ENCODE peak calls at places on chromosomes 13 and 19, in eight cellular contexts. H, S, F, A, Q, K, B and J are unnamed samples.

GRCh38 chr19:46953955-46954501 is 65.6 kb upstream of the NPAS1 start:
- DNase-seq in H (no peak), S (no peak), F (no peak), A (no peak), Q (no peak), K (no peak), B (no peak), J (no peak)

GRCh38 chr19:9903341-9903740 is 33.0 kb downstream of the OLFM2 start:
- DNase-seq in H (no peak), S (no peak), F (no peak), A (no peak), Q (no peak), K (no peak), B (no peak), J (no peak)

GRCh38 chr13:18960637-18961227 is 220.9 kb downstream of the TUBA3C start:
- DNase-seq in H (no peak), S (no peak), F (no peak), A (no peak), Q (no peak), K (no peak), B (no peak), J (no peak)

GRCh38 chr19:5738423-5738822 is 18.0 kb downstream of the CATSPERD start:
- DNase-seq in H (no peak), S (no peak), F (no peak), A (no peak), Q (no peak), K (no peak), B (no peak), J (no peak)

GRCh38 chr13:80655778-80656518 is 315.0 kb upstream of the SPRY2 start:
- DNase-seq in H (no peak), S (no peak), F (no peak), A (no peak), Q (no peak), K (no peak), B (no peak), J (no peak)

GRCh38 chr19:16366056-16366432 is 41.4 kb downstream of the KLF2 start:
- DNase-seq in H (peak; percentile 7), S (no peak), F (no peak), A (no peak), Q (no peak), K (no peak), B (no peak), J (no peak)

GRCh38 chr13:97116754-97117153 is 105.4 kb upstream of the MBNL2 start:
- DNase-seq in H (peak; percentile 52), S (no peak), F (no peak), A (no peak), Q (no peak), K (no peak), B (no peak), J (no peak)

GRCh38 chr13:34816543-34816942 is 125.5 kb upstream of the NBEA start:
- DNase-seq in H (no peak), S (no peak), F (no peak), A (no peak), Q (no peak), K (no peak), B (no peak), J (no peak)

GRCh38 chr13:59914556-59914955 is 249.2 kb downstream of the DIAPH3 start:
- DNase-seq in H (no peak), S (no peak), F (no peak), A (no peak), Q (no peak), K (no peak), B (no peak), J (no peak)

GRCh38 chr19:46413262-46414031 is at the start of gene CCDC8:
- DNase-seq in H (peak; percentile 95), S (peak; percentile 39), F (no peak), A (no peak), Q (no peak), K (no peak), B (peak; percentile 72), J (no peak)

GRCh38 chr13:24038846-24039330 is 121.6 kb upstream of the SPATA13 start:
- DNase-seq in H (no peak), S (no peak), F (no peak), A (no peak), Q (peak; percentile 68), K (no peak), B (no peak), J (no peak)

GRCh38 chr19:17686592-17687042 is 1.5 kb downstream of the UNC13A start:
- DNase-seq in H (peak; percentile 60), S (peak; percentile 20), F (peak; percentile 63), A (no peak), Q (no peak), K (no peak), B (no peak), J (no peak)

GRCh38 chr13:91946498-91947070 is 548.2 kb downstream of the GPC5 start:
- DNase-seq in H (no peak), S (no peak), F (peak; percentile 1), A (no peak), Q (no peak), K (no peak), B (peak; percentile 21), J (no peak)

GRCh38 chr19:16139752-16140151 is 3.7 kb upstream of the HSH2D start:
- DNase-seq in H (no peak), S (no peak), F (no peak), A (no peak), Q (no peak), K (no peak), B (no peak), J (no peak)

GRCh38 chr19:47798904-47799266 is 5.5 kb downstream of the TPRX1 start:
- DNase-seq in H (no peak), S (no peak), F (no peak), A (no peak), Q (no peak), K (no peak), B (no peak), J (no peak)

GRCh38 chr13:93690139-93690538 is 463.5 kb downstream of the GPC6 start:
- DNase-seq in H (no peak), S (no peak), F (no peak), A (no peak), Q (no peak), K (no peak), B (no peak), J (peak; percentile 5)

GRCh38 chr13:111047326-111047725 is 67.8 kb upstream of the ARHGEF7 start:
- DNase-seq in H (no peak), S (no peak), F (no peak), A (no peak), Q (no peak), K (no peak), B (no peak), J (no peak)

GRCh38 chr19:5090780-5091575 is 122.1 kb downstream of the KDM4B start:
- DNase-seq in H (peak; percentile 73), S (no peak), F (no peak), A (no peak), Q (peak; percentile 68), K (no peak), B (peak; percentile 91), J (peak; percentile 14)

GRCh38 chr13:24033527-24034302 is 126.8 kb upstream of the SPATA13 start:
- DNase-seq in H (no peak), S (no peak), F (no peak), A (no peak), Q (no peak), K (no peak), B (no peak), J (no peak)

GRCh38 chr19:38209671-38210457 is 14.2 kb downstream of the DPF1 start:
- DNase-seq in H (peak; percentile 86), S (peak; percentile 39), F (no peak), A (no peak), Q (peak; percentile 86), K (no peak), B (no peak), J (no peak)

GRCh38 chr13:59176775-59177174 is 987.0 kb downstream of the DIAPH3 start:
- DNase-seq in H (no peak), S (no peak), F (no peak), A (no peak), Q (no peak), K (no peak), B (no peak), J (no peak)

GRCh38 chr19:41218615-41219507 is at the start of gene AXL:
- DNase-seq in H (peak; percentile 67), S (peak; percentile 62), F (peak; percentile 97), A (no peak), Q (no peak), K (no peak), B (no peak), J (no peak)

GRCh38 chr19:46919324-46919723 is 58.5 kb downstream of the ARHGAP35 start:
- DNase-seq in H (no peak), S (no peak), F (no peak), A (peak; percentile 20), Q (no peak), K (no peak), B (no peak), J (no peak)

GRCh38 chr13:76667551-76667950 is 218.7 kb downstream of the KCTD12 start:
- DNase-seq in H (no peak), S (no peak), F (no peak), A (no peak), Q (no peak), K (no peak), B (no peak), J (no peak)

GRCh38 chr19:8635422-8635821 is 5.0 kb downstream of the NFILZ start:
- DNase-seq in H (no peak), S (no peak), F (no peak), A (no peak), Q (no peak), K (no peak), B (no peak), J (no peak)

GRCh38 chr19:39533003-39533512 is 406 bp upstream of the EID2B start:
- DNase-seq in H (no peak), S (no peak), F (no peak), A (no peak), Q (no peak), K (no peak), B (no peak), J (no peak)

GRCh38 chr13:44758595-44759221 is 182.6 kb upstream of the TSC22D1 start:
- DNase-seq in H (no peak), S (no peak), F (no peak), A (no peak), Q (no peak), K (no peak), B (no peak), J (no peak)

GRCh38 chr19:48817585-48818124 is 6.8 kb upstream of the BCAT2 start:
- DNase-seq in H (no peak), S (no peak), F (no peak), A (no peak), Q (no peak), K (no peak), B (no peak), J (no peak)

GRCh38 chr13:94595006-94595942 is 678 bp downstream of the TGDS start:
- DNase-seq in H (no peak), S (peak; percentile 49), F (peak; percentile 11), A (peak; percentile 14), Q (no peak), K (no peak), B (no peak), J (peak; percentile 41)

GRCh38 chr19:56141416-56141992 is 417 bp downstream of the ZNF444 start:
- DNase-seq in H (no peak), S (peak; percentile 56), F (no peak), A (no peak), Q (no peak), K (no peak), B (no peak), J (peak; percentile 76)

GRCh38 chr13:43061496-43062280 is 38.3 kb downstream of the DNAJC15 start:
- DNase-seq in H (no peak), S (no peak), F (no peak), A (no peak), Q (no peak), K (no peak), B (no peak), J (no peak)

GRCh38 chr13:98202026-98202425 is 25.0 kb upstream of the RNF113B start:
- DNase-seq in H (no peak), S (peak; percentile 35), F (no peak), A (no peak), Q (no peak), K (no peak), B (no peak), J (peak; percentile 64)

GRCh38 chr19:4575978-4576933 is 16.8 kb upstream of the SEMA6B start:
- DNase-seq in H (peak; percentile 69), S (peak; percentile 68), F (peak; percentile 72), A (peak; percentile 70), Q (no peak), K (peak; percentile 40), B (no peak), J (peak; percentile 67)

GRCh38 chr13:107205318-107206112 is 637.6 kb upstream of the ARGLU1 start:
- DNase-seq in H (peak; percentile 55), S (peak; percentile 53), F (peak; percentile 19), A (peak; percentile 50), Q (peak; percentile 63), K (peak; percentile 26), B (no peak), J (peak; percentile 55)